ENCODE peak calls at places on chromosome 14, in six cellular contexts. G is ovary, Q is psoas muscle, F is tibial nerve, U is endothelial cell of umbilical vein, J is body of pancreas. N is an unnamed sample.

GRCh38 chr14:33836203-33836894 is 114.5 kb downstream of the EGLN3 start:
- DNase-seq in G (no peak), Q (no peak), F (no peak), U (no peak), J (no peak), N (no peak)

GRCh38 chr14:100317897-100318808 is 5.0 kb upstream of the SLC25A47 start:
- DNase-seq in G (peak; percentile 87), Q (peak; percentile 78), F (no peak), U (peak; percentile 70), J (peak; percentile 80), N (no peak)

GRCh38 chr14:93857500-93857899 is 69.2 kb upstream of the PRIMA1 start:
- DNase-seq in G (no peak), Q (peak; percentile 19), F (no peak), U (no peak), J (no peak), N (no peak)

GRCh38 chr14:29144598-29144997 is 378.0 kb downstream of the FOXG1 start:
- DNase-seq in G (no peak), Q (no peak), F (no peak), U (no peak), J (no peak), N (no peak)

GRCh38 chr14:100748403-100748802 is 21.7 kb downstream of the DLK1 start:
- DNase-seq in G (no peak), Q (no peak), F (no peak), U (no peak), J (no peak), N (no peak)

GRCh38 chr14:31010935-31011334 is 14.5 kb upstream of the AP4S1 start:
- DNase-seq in G (no peak), Q (no peak), F (no peak), U (no peak), J (no peak), N (no peak)

GRCh38 chr14:52220924-52221802 is 46.3 kb upstream of the PTGDR start:
- DNase-seq in G (no peak), Q (no peak), F (no peak), U (no peak), J (no peak), N (no peak)

GRCh38 chr14:77208266-77208978 is 26.8 kb downstream of the TMEM63C start:
- DNase-seq in G (peak; percentile 78), Q (peak; percentile 68), F (peak; percentile 34), U (peak; percentile 62), J (peak; percentile 83), N (no peak)

GRCh38 chr14:50094056-50094455 is 22.3 kb downstream of the VCPKMT start:
- DNase-seq in G (no peak), Q (no peak), F (no peak), U (no peak), J (no peak), N (no peak)

GRCh38 chr14:87687338-87687876 is 305.6 kb downstream of the GALC start:
- DNase-seq in G (no peak), Q (no peak), F (no peak), U (no peak), J (no peak), N (no peak)

GRCh38 chr14:72621387-72622065 is 272.4 kb downstream of the DPF3 start:
- DNase-seq in G (no peak), Q (no peak), F (no peak), U (no peak), J (no peak), N (no peak)

GRCh38 chr14:73236157-73236556 is 1.1 kb upstream of the PAPLN start:
- DNase-seq in G (peak; percentile 36), Q (no peak), F (peak; percentile 11), U (no peak), J (no peak), N (no peak)

GRCh38 chr14:93012516-93013367 is 89.8 kb downstream of the CHGA start:
- DNase-seq in G (no peak), Q (no peak), F (no peak), U (no peak), J (no peak), N (no peak)

GRCh38 chr14:85252011-85252410 is 277.9 kb upstream of the FLRT2 start:
- DNase-seq in G (no peak), Q (no peak), F (no peak), U (peak; percentile 84), J (no peak), N (no peak)

GRCh38 chr14:36313898-36314297 is 6.5 kb downstream of the MBIP start:
- DNase-seq in G (no peak), Q (no peak), F (no peak), U (no peak), J (no peak), N (no peak)
- TF ChIP-seq CTCF in G (no peak), Q (no peak), F (no peak), U (no peak), J (no peak), N (no peak)

DNA sequence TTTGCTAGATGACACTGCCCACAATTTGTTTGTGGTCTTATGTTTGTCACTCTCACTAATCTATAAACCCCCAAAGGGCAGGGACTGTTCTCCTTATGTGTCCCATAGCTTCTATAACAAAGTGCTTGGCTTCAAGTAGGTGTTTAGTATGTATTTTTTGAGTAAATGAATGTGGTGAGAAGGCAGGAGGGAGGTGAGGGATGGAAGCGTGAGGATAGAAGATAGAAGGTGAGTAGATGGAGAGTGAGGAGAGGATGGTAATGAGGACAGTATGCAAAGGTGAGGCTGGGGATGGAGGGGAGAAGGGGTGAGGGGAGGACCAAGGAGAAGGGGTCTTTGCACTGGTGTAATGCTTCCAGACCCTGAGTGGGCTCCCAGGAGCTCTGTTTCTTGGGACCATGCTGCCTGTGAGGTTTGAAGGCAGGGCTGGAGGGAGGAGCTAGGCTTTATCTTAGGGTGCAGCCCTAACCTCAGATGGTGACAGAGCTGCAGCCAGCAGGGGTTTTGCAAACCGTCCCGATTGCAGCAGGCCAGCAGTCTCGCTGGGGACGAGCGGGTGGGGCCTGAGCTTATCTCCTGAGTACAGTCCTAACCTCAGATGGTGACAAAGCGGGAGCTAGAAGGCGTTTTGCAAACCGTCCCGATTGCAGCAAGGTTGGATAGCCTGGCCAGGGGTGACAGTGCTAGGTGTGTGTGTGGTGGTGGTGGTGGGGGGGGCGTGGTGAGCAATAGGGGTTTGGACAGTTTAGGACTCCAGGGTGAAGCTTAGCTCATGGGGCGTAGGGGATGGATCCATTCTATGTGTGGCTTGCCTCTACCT is 6.5 kb downstream of the CEBPE start:
- DNase-seq in G (no peak), Q (no peak), F (no peak), U (no peak), J (no peak), N (no peak)
- H3K4me1 ChIP-seq in G (no peaks in the 10 kb centered on the region), Q (peaks cover 8% of the 10 kb centered on the region), F (no peaks in the 10 kb centered on the region), U (peaks cover 13% of the 10 kb centered on the region), J (no peaks in the 10 kb centered on the region), N (peaks cover 7% of the 10 kb centered on the region)

GRCh38 chr14:98853063-98853729 is 418.8 kb downstream of the BCL11B start:
- DNase-seq in G (no peak), Q (no peak), F (no peak), U (no peak), J (no peak), N (no peak)
- TF ChIP-seq CTCF in G (no peak), Q (no peak), F (no peak), U (no peak), J (no peak), N (no peak)

DNA sequence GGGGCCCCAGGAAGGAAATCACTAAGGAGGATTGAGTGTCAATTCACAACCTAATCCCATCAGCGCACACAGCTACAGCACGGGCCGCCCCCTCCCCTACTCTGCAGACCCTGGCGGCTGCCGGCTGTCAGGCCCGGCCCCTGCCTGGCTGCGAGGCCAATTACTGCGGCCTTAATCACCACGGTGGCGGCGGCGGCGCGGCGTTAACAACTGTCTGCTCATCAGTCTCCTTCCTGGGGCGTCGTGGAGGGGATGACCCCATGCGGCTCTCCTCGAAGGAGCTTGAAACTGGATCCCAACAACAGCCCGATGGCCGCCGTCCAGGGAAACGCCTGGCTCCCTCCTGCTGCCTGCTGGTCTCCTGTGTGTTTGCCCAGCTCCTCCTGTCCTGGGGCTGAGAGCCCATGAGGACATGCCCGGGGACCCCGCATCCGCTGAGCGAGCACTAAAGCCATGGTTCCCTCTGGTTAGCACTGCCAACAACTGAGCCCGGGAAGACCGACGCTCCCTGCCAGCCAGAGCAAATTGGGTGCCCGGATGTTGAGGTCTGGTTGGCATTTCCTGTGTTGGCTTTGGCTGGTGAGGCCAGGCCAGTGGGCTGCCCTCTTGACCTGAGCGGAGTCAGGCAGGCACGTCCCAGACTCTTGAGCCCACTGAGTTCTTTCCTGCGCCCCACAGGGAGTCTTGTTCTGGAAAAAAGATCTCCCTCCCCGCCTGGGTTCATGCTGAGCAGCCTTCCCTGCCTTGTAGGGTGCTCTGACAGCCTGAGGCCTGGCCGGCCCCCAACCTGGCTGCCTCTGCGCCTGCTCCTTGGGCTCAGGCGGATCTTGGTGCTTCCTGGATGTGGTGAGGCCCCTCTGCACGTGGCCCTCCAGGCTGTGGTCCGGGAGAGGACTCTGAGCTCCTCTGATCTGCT is 21.7 kb upstream of the EIF2B2 start:
- DNase-seq in G (no peak), Q (peak; percentile 59), F (no peak), U (peak; percentile 67), J (no peak), N (no peak)
- H3K4me1 ChIP-seq in G (peaks cover 4% of the 10 kb centered on the region), Q (peaks cover 41% of the 10 kb centered on the region), F (peaks cover 24% of the 10 kb centered on the region), U (peaks cover 53% of the 10 kb centered on the region), J (no peaks in the 10 kb centered on the region), N (peaks cover 89% of the 10 kb centered on the region)

GRCh38 chr14:96051642-96052540 is 12.7 kb downstream of the C14orf132 start:
- DNase-seq in G (no peak), Q (no peak), F (no peak), U (no peak), J (no peak), N (no peak)
- TF ChIP-seq CTCF in G (no peak), Q (no peak), F (no peak), U (no peak), J (no peak), N (peak; percentile 57)

GRCh38 chr14:35332517-35333346 is 40.5 kb downstream of the PSMA6 start:
- DNase-seq in G (no peak), Q (no peak), F (no peak), U (no peak), J (no peak), N (no peak)
- H3K4me1 ChIP-seq in G (peaks cover 24% of the 10 kb centered on the region), Q (peaks cover 28% of the 10 kb centered on the region), F (peaks cover 60% of the 10 kb centered on the region), U (peaks cover 31% of the 10 kb centered on the region), J (peaks cover 59% of the 10 kb centered on the region), N (peaks cover 60% of the 10 kb centered on the region)

N was measured in esophagus squamous epithelium.